ENCODE peak calls at places on chromosomes 12 and 14, in ten cellular contexts. One of them, this sample, is unnamed.

GRCh38 chr12:32558941-32559340 is 120.2 kb upstream of the DNM1L start:
- DNase-seq in putamen: no peak
- DNase-seq in sciatic nerve: no peak
- DNase-seq in RWPE1: no peak
- DNase-seq in SW 1271: no peak
- DNase-seq in GM12892: peak
- DNase-seq in activated CD4-positive, CD25-positive, alpha-beta regulatory T cell: no peak
- DNase-seq in NCI-H1694: no peak
- DNase-seq in mesenchymal stem cell: peak
- DNase-seq in ecto neural progenitor cell: no peak
- DNase-seq in this sample: no peak

GRCh38 chr12:109714141-109714912 is 702 bp downstream of the FAM222A start:
- DNase-seq in activated CD4-positive, CD25-positive, alpha-beta regulatory T cell: peak
- DNase-seq in ecto neural progenitor cell: peak
- DNase-seq in SW 1271: no peak
- DNase-seq in GM12892: peak
- DNase-seq in RWPE1: peak
- DNase-seq in putamen: no peak
- DNase-seq in NCI-H1694: no peak
- DNase-seq in mesenchymal stem cell: peak
- DNase-seq in sciatic nerve: peak
- DNase-seq in this sample: no peak

GRCh38 chr12:57735952-57736742 is 2.4 kb downstream of the AGAP2 start:
- DNase-seq in mesenchymal stem cell: peak
- DNase-seq in ecto neural progenitor cell: peak
- DNase-seq in RWPE1: peak
- DNase-seq in sciatic nerve: no peak
- DNase-seq in SW 1271: no peak
- DNase-seq in activated CD4-positive, CD25-positive, alpha-beta regulatory T cell: no peak
- DNase-seq in NCI-H1694: no peak
- DNase-seq in GM12892: no peak
- DNase-seq in putamen: no peak
- DNase-seq in this sample: no peak

GRCh38 chr12:132356686-132357622 is 27.6 kb upstream of the GALNT9 start:
- DNase-seq in SW 1271: no peak
- DNase-seq in RWPE1: peak
- DNase-seq in sciatic nerve: no peak
- DNase-seq in NCI-H1694: peak
- DNase-seq in GM12892: no peak
- DNase-seq in putamen: peak
- DNase-seq in activated CD4-positive, CD25-positive, alpha-beta regulatory T cell: no peak
- DNase-seq in ecto neural progenitor cell: no peak
- DNase-seq in mesenchymal stem cell: no peak
- DNase-seq in this sample: no peak

GRCh38 chr12:89453579-89453978 is 71.0 kb downstream of the GALNT4 start:
- DNase-seq in NCI-H1694: no peak
- DNase-seq in ecto neural progenitor cell: no peak
- DNase-seq in activated CD4-positive, CD25-positive, alpha-beta regulatory T cell: no peak
- DNase-seq in GM12892: no peak
- DNase-seq in mesenchymal stem cell: peak
- DNase-seq in sciatic nerve: no peak
- DNase-seq in RWPE1: no peak
- DNase-seq in putamen: no peak
- DNase-seq in SW 1271: no peak
- DNase-seq in this sample: no peak

GRCh38 chr14:73567951-73568885 is 795 bp upstream of the ACOT2 start:
- DNase-seq in GM12892: no peak
- DNase-seq in SW 1271: no peak
- DNase-seq in NCI-H1694: no peak
- DNase-seq in sciatic nerve: no peak
- DNase-seq in ecto neural progenitor cell: no peak
- DNase-seq in activated CD4-positive, CD25-positive, alpha-beta regulatory T cell: no peak
- DNase-seq in putamen: no peak
- DNase-seq in RWPE1: no peak
- DNase-seq in mesenchymal stem cell: peak
- DNase-seq in this sample: no peak

GRCh38 chr12:132837693-132838463 is 9.2 kb upstream of the GOLGA3 start:
- DNase-seq in putamen: no peak
- DNase-seq in NCI-H1694: no peak
- DNase-seq in GM12892: no peak
- DNase-seq in ecto neural progenitor cell: no peak
- DNase-seq in sciatic nerve: no peak
- DNase-seq in SW 1271: no peak
- DNase-seq in activated CD4-positive, CD25-positive, alpha-beta regulatory T cell: no peak
- DNase-seq in mesenchymal stem cell: no peak
- DNase-seq in RWPE1: no peak
- DNase-seq in this sample: no peak

GRCh38 chr12:124525927-124526692 is 41.3 kb downstream of the NCOR2 start:
- DNase-seq in NCI-H1694: no peak
- DNase-seq in RWPE1: no peak
- DNase-seq in GM12892: no peak
- DNase-seq in activated CD4-positive, CD25-positive, alpha-beta regulatory T cell: no peak
- DNase-seq in ecto neural progenitor cell: no peak
- DNase-seq in sciatic nerve: no peak
- DNase-seq in mesenchymal stem cell: no peak
- DNase-seq in SW 1271: no peak
- DNase-seq in putamen: no peak
- DNase-seq in this sample: no peak

GRCh38 chr14:49972199-49972671 is 79.4 kb downstream of the ARF6 start:
- DNase-seq in SW 1271: no peak
- DNase-seq in GM12892: no peak
- DNase-seq in NCI-H1694: peak
- DNase-seq in ecto neural progenitor cell: no peak
- DNase-seq in activated CD4-positive, CD25-positive, alpha-beta regulatory T cell: no peak
- DNase-seq in putamen: no peak
- DNase-seq in mesenchymal stem cell: peak
- DNase-seq in sciatic nerve: no peak
- DNase-seq in RWPE1: no peak
- DNase-seq in this sample: no peak